ENCODE peak calls at places on chromosomes 1 and 21, in eight cellular contexts. P is lung, X is testis, Z is fibroblast of villous mesenchyme, K is heart right ventricle, W is fibroblast of mammary gland, D is aorta, M is Peyer's patch. U is an unnamed sample.

GRCh38 chr1:153001382-153001781 is at the start of gene SPRR3:
- DNase-seq in X (no peak), P (no peak), Z (no peak), W (no peak), D (no peak), K (no peak), M (no peak), U (no peak)

GRCh38 chr1:117930173-117930447 is 571 bp downstream of the WDR3 start:
- DNase-seq in M (no peak), W (no peak), D (no peak), Z (peak), P (no peak), X (no peak), K (no peak), U (no peak)

GRCh38 chr1:111062081-111062480 is 77.8 kb downstream of the DRAM2 start:
- DNase-seq in P (no peak), D (no peak), M (no peak), Z (no peak), X (no peak), K (no peak), W (no peak), U (no peak)

GRCh38 chr1:201355471-201355870 is 22.0 kb downstream of the TNNT2 start:
- DNase-seq in K (no peak), W (no peak), Z (no peak), M (peak), D (peak), X (no peak), P (no peak), U (no peak)

GRCh38 chr1:94481473-94481933 is 60.1 kb downstream of the F3 start:
- DNase-seq in M (no peak), K (peak), D (peak), P (peak), W (peak), Z (peak), X (peak), U (peak)

GRCh38 chr1:11364170-11364569 is 91.2 kb downstream of the UBIAD1 start:
- DNase-seq in X (no peak), D (no peak), P (no peak), Z (no peak), K (no peak), W (no peak), M (no peak), U (no peak)

GRCh38 chr1:78114034-78114956 is 68.5 kb downstream of the GIPC2 start:
- DNase-seq in K (peak), M (no peak), X (peak), P (peak), D (no peak), Z (peak), W (peak), U (peak)

GRCh38 chr1:184483101-184483813 is 96.4 kb downstream of the C1orf21 start:
- DNase-seq in M (no peak), K (peak), W (peak), Z (peak), P (peak), X (peak), D (peak), U (no peak)

GRCh38 chr1:181587870-181588438 is 104.6 kb downstream of the CACNA1E start:
- DNase-seq in X (peak), W (no peak), K (no peak), D (no peak), Z (no peak), P (no peak), M (no peak), U (no peak)

GRCh38 chr1:92575123-92575522 is 88.4 kb upstream of the GFI1 start:
- DNase-seq in W (no peak), D (no peak), X (no peak), Z (no peak), K (no peak), P (no peak), M (no peak), U (no peak)

GRCh38 chr1:119544165-119544762 is 37.3 kb downstream of the HSD3B1 start:
- DNase-seq in K (no peak), D (no peak), P (no peak), X (peak), M (no peak), Z (peak), W (peak), U (peak)

GRCh38 chr1:110176299-110176956 is 26.1 kb downstream of the SLC6A17 start:
- DNase-seq in D (no peak), Z (no peak), M (no peak), X (peak), W (no peak), P (no peak), K (peak), U (no peak)

GRCh38 chr1:228804173-228804572 is 68.9 kb downstream of the RHOU start:
- DNase-seq in Z (no peak), X (no peak), P (no peak), K (no peak), D (no peak), M (no peak), W (no peak), U (no peak)

GRCh38 chr1:51519048-51519856 is at the start of gene EPS15:
- DNase-seq in D (peak), M (peak), Z (peak), X (peak), P (peak), W (peak), K (peak), U (peak)

GRCh38 chr1:150813028-150813707 is 5.1 kb upstream of the CTSK start:
- DNase-seq in P (peak), X (peak), W (peak), Z (peak), K (peak), M (peak), D (peak), U (peak)

GRCh38 chr1:148318123-148318899 is 164.8 kb downstream of the PPIAL4G start:
- DNase-seq in P (peak), Z (peak), X (no peak), W (no peak), K (no peak), M (no peak), D (peak), U (no peak)

GRCh38 chr1:160711528-160712311 is at the start of gene CD48:
- DNase-seq in Z (no peak), W (no peak), X (no peak), D (no peak), K (no peak), M (no peak), P (no peak), U (no peak)

GRCh38 chr1:32465541-32466002 is 700 bp downstream of the ZBTB8B start:
- DNase-seq in D (no peak), W (no peak), X (no peak), K (no peak), Z (no peak), M (no peak), P (no peak), U (no peak)

GRCh38 chr1:162070094-162070748 is 730 bp downstream of the NOS1AP start:
- DNase-seq in D (no peak), X (no peak), W (no peak), P (peak), M (peak), K (no peak), Z (no peak), U (peak)

GRCh38 chr21:20789696-20790095 is 208.5 kb upstream of the NCAM2 start:
- DNase-seq in D (no peak), Z (peak), M (no peak), W (peak), K (no peak), P (no peak), X (no peak), U (no peak)

GRCh38 chr1:100713636-100714035 is 5.9 kb upstream of the VCAM1 start:
- DNase-seq in Z (peak), K (no peak), D (no peak), X (no peak), P (no peak), M (no peak), W (no peak), U (no peak)

GRCh38 chr1:156691665-156692408 is 13.5 kb downstream of the CRABP2 start:
- DNase-seq in D (no peak), M (peak), P (no peak), K (no peak), W (peak), X (no peak), Z (no peak), U (no peak)

GRCh38 chr1:156690673-156691032 is 13.4 kb upstream of the NES start:
- DNase-seq in P (no peak), K (no peak), D (no peak), Z (no peak), W (no peak), M (no peak), X (no peak), U (no peak)

GRCh38 chr1:156689035-156689959 is 12.1 kb upstream of the NES start:
- DNase-seq in X (peak), M (peak), P (peak), W (peak), D (peak), Z (peak), K (peak), U (peak)

GRCh38 chr1:156691216-156691615 is 14.0 kb upstream of the NES start:
- DNase-seq in K (no peak), W (no peak), Z (no peak), P (no peak), D (no peak), X (no peak), M (no peak), U (no peak)

DNA sequence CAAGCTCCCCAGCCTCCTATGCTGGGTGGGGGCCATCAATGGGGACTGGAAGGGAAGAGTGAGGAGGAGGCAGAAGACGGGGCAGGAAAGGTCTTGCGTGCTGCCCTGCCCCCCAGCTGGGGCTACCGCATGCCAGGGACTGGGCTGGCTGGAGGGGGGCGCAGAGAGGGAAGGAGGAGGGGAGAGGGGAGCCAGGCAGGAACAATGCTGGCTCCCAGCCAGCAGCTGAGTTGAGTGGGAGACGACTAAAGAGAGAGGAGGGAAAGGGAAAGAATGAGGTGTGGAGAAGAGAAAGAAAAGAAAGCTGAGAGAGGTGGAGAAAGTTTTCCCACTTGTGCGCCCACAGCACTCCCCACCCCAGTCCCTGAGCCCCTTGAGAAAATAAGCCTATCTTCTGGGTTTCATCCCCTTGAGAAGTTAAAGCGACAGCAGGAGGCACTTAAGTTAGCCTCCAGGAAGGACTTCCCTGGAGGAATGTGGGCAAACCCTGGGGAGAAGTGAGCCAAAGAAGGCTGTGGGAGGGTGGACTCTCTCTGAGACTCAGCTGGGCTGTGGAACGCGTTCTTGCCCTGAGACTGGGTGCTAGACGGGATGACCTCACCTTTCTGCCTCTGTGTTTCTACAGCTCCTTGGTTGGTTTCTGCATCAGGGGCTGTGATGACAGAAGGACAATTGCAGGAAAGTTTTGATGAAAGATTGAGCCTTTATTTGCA is 12.9 kb upstream of the NES start:
- DNase-seq in K (no peak), M (no peak), X (no peak), P (no peak), Z (no peak), W (peak), D (no peak), U (no peak)
- H3K4me3 ChIP-seq in K (peak), M (no peak), X (no peak), P (no peak), Z (peak), W (peak), D (no peak), U (peak)

DNA sequence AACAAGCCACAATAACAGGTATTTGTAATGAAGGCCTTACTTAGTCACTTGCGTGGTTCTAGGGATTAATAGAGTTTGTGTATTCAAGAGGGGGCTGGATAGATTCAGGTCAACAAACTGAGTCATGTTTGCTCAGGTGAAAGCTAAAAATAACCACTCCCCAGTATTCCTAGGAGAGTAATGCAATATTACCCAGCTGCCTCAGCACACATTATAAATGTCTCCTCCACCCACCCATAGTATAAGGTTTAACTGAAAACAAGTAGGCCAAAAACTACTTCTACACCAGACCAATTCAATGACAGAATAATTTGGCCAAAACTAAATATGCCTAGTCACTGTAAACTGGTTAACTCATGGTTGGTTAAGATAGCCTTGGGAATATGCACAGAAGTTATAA is 34.4 kb downstream of the WLS start:
- DNase-seq in K (no peak), M (no peak), D (no peak), P (no peak), W (peak), Z (no peak), X (no peak), U (peak)
- H3K4me3 ChIP-seq in K (no peak), M (no peak), D (no peak), P (no peak), W (no peak), Z (no peak), X (no peak), U (no peak)

DNA sequence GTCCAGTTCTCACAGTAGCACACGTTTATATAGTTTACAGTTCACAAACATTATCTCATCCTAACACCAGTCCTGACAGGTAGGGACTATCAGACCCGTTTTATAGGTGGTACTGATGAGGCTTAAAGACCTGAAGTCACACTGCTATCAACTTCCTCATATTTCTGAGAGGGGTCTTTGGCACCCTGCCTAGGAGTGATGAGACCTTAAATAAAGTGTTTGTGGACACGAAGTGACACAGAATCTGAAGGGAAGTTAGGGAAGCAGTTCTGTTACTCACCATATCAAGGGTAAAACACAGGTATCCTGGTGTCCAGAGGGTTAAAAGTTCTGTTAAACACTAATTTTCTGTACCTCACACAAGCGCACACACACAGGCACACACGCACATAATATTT is 623 bp upstream of the TACSTD2 start:
- DNase-seq in K (no peak), X (no peak), M (no peak), D (no peak), P (no peak), Z (no peak), W (no peak), U (no peak)
- H3K4me3 ChIP-seq in K (peak), X (no peak), M (peak), D (peak), P (peak), Z (no peak), W (no peak), U (peak)

GRCh38 chr1:3127738-3128137 is 58.7 kb downstream of the PRDM16 start:
- DNase-seq in M (no peak), X (no peak), Z (no peak), K (no peak), W (no peak), P (peak), D (peak), U (no peak)
- H3K4me3 ChIP-seq in M (no peak), X (no peak), Z (no peak), K (no peak), W (no peak), P (no peak), D (no peak), U (no peak)

U was measured in Caco-2.